ENCODE peak calls at places on chromosome 17, in nine cellular contexts. One of them, this sample, is unnamed.

GRCh38 chr17:49932131-49932723 is 36.8 kb upstream of the DLX4 start:
- DNase-seq in non-pigmented ciliary epithelial cell: no peak
- DNase-seq in mesendoderm: no peak
- DNase-seq in A549: no peak
- DNase-seq in kidney epithelial cell: no peak
- DNase-seq in trophoblast cell: no peak
- DNase-seq in AG04449: no peak
- DNase-seq in Daoy: no peak
- DNase-seq in C1 segment of cervical spinal cord: no peak
- DNase-seq in this sample: no peak

GRCh38 chr17:82160081-82160480 is 52.6 kb downstream of the CCDC57 start:
- DNase-seq in mesendoderm: no peak
- DNase-seq in C1 segment of cervical spinal cord: no peak
- DNase-seq in AG04449: no peak
- DNase-seq in kidney epithelial cell: peak
- DNase-seq in trophoblast cell: peak
- DNase-seq in non-pigmented ciliary epithelial cell: peak
- DNase-seq in A549: no peak
- DNase-seq in Daoy: no peak
- DNase-seq in this sample: no peak

GRCh38 chr17:82732118-82732743 is 3.2 kb upstream of the FN3K start:
- DNase-seq in Daoy: no peak
- DNase-seq in AG04449: no peak
- DNase-seq in trophoblast cell: no peak
- DNase-seq in kidney epithelial cell: no peak
- DNase-seq in mesendoderm: no peak
- DNase-seq in non-pigmented ciliary epithelial cell: no peak
- DNase-seq in A549: no peak
- DNase-seq in C1 segment of cervical spinal cord: no peak
- DNase-seq in this sample: no peak

GRCh38 chr17:38579934-38580333 is 25.8 kb downstream of the SRCIN1 start:
- DNase-seq in AG04449: no peak
- DNase-seq in trophoblast cell: no peak
- DNase-seq in Daoy: peak
- DNase-seq in kidney epithelial cell: no peak
- DNase-seq in A549: peak
- DNase-seq in non-pigmented ciliary epithelial cell: no peak
- DNase-seq in C1 segment of cervical spinal cord: no peak
- DNase-seq in mesendoderm: peak
- DNase-seq in this sample: peak

GRCh38 chr17:76081295-76082210 is 2.6 kb downstream of the ZACN start:
- DNase-seq in mesendoderm: peak
- DNase-seq in C1 segment of cervical spinal cord: no peak
- DNase-seq in AG04449: no peak
- DNase-seq in A549: no peak
- DNase-seq in non-pigmented ciliary epithelial cell: no peak
- DNase-seq in Daoy: no peak
- DNase-seq in trophoblast cell: no peak
- DNase-seq in kidney epithelial cell: no peak
- DNase-seq in this sample: no peak

GRCh38 chr17:59154335-59154720 is 658 bp downstream of the SKA2 start:
- DNase-seq in AG04449: no peak
- DNase-seq in Daoy: peak
- DNase-seq in non-pigmented ciliary epithelial cell: no peak
- DNase-seq in C1 segment of cervical spinal cord: no peak
- DNase-seq in kidney epithelial cell: no peak
- DNase-seq in A549: peak
- DNase-seq in trophoblast cell: peak
- DNase-seq in mesendoderm: peak
- DNase-seq in this sample: peak

GRCh38 chr17:33267279-33267790 is 25.8 kb downstream of the ASIC2 start:
- DNase-seq in Daoy: peak
- DNase-seq in non-pigmented ciliary epithelial cell: peak
- DNase-seq in AG04449: peak
- DNase-seq in kidney epithelial cell: peak
- DNase-seq in C1 segment of cervical spinal cord: no peak
- DNase-seq in trophoblast cell: peak
- DNase-seq in mesendoderm: no peak
- DNase-seq in A549: peak
- DNase-seq in this sample: no peak

GRCh38 chr17:6489016-6489550 is 44.8 kb downstream of the PIMREG start:
- DNase-seq in non-pigmented ciliary epithelial cell: no peak
- DNase-seq in mesendoderm: no peak
- DNase-seq in C1 segment of cervical spinal cord: no peak
- DNase-seq in Daoy: no peak
- DNase-seq in A549: no peak
- DNase-seq in AG04449: no peak
- DNase-seq in kidney epithelial cell: no peak
- DNase-seq in trophoblast cell: no peak
- DNase-seq in this sample: no peak

GRCh38 chr17:41837761-41838538 is at the start of gene KLHL10:
- DNase-seq in AG04449: no peak
- DNase-seq in trophoblast cell: no peak
- DNase-seq in kidney epithelial cell: no peak
- DNase-seq in non-pigmented ciliary epithelial cell: no peak
- DNase-seq in A549: no peak
- DNase-seq in Daoy: no peak
- DNase-seq in mesendoderm: no peak
- DNase-seq in C1 segment of cervical spinal cord: no peak
- DNase-seq in this sample: no peak

GRCh38 chr17:50130778-50131317 is 888 bp upstream of the SAMD14 start:
- DNase-seq in C1 segment of cervical spinal cord: no peak
- DNase-seq in trophoblast cell: no peak
- DNase-seq in AG04449: no peak
- DNase-seq in kidney epithelial cell: no peak
- DNase-seq in non-pigmented ciliary epithelial cell: no peak
- DNase-seq in Daoy: peak
- DNase-seq in mesendoderm: peak
- DNase-seq in A549: peak
- DNase-seq in this sample: no peak

GRCh38 chr17:48757524-48757961 is 29.0 kb upstream of the HOXB13 start:
- DNase-seq in kidney epithelial cell: peak
- DNase-seq in Daoy: peak
- DNase-seq in A549: no peak
- DNase-seq in AG04449: no peak
- DNase-seq in C1 segment of cervical spinal cord: no peak
- DNase-seq in trophoblast cell: no peak
- DNase-seq in mesendoderm: no peak
- DNase-seq in non-pigmented ciliary epithelial cell: no peak
- DNase-seq in this sample: no peak

GRCh38 chr17:70099267-70099666 is 24.2 kb downstream of the KCNJ16 start:
- DNase-seq in trophoblast cell: no peak
- DNase-seq in Daoy: no peak
- DNase-seq in A549: no peak
- DNase-seq in non-pigmented ciliary epithelial cell: no peak
- DNase-seq in kidney epithelial cell: no peak
- DNase-seq in C1 segment of cervical spinal cord: no peak
- DNase-seq in AG04449: no peak
- DNase-seq in mesendoderm: no peak
- DNase-seq in this sample: no peak

GRCh38 chr17:18033442-18034099 is 5.4 kb downstream of the ATPAF2 start:
- DNase-seq in non-pigmented ciliary epithelial cell: peak
- DNase-seq in AG04449: peak
- DNase-seq in trophoblast cell: peak
- DNase-seq in A549: peak
- DNase-seq in kidney epithelial cell: peak
- DNase-seq in Daoy: peak
- DNase-seq in mesendoderm: peak
- DNase-seq in C1 segment of cervical spinal cord: no peak
- DNase-seq in this sample: peak

GRCh38 chr17:7837375-7838290 is 3.6 kb downstream of the KDM6B start:
- DNase-seq in A549: no peak
- DNase-seq in kidney epithelial cell: no peak
- DNase-seq in non-pigmented ciliary epithelial cell: no peak
- DNase-seq in mesendoderm: peak
- DNase-seq in C1 segment of cervical spinal cord: no peak
- DNase-seq in AG04449: no peak
- DNase-seq in Daoy: no peak
- DNase-seq in trophoblast cell: no peak
- DNase-seq in this sample: no peak

GRCh38 chr17:60260540-60260939 is 110.8 kb downstream of the CA4 start:
- DNase-seq in AG04449: no peak
- DNase-seq in C1 segment of cervical spinal cord: no peak
- DNase-seq in kidney epithelial cell: no peak
- DNase-seq in A549: no peak
- DNase-seq in Daoy: no peak
- DNase-seq in non-pigmented ciliary epithelial cell: no peak
- DNase-seq in mesendoderm: no peak
- DNase-seq in trophoblast cell: no peak
- DNase-seq in this sample: no peak

GRCh38 chr17:81289627-81290026 is 5.5 kb downstream of the SLC38A10 start:
- DNase-seq in kidney epithelial cell: no peak
- DNase-seq in Daoy: no peak
- DNase-seq in C1 segment of cervical spinal cord: no peak
- DNase-seq in non-pigmented ciliary epithelial cell: no peak
- DNase-seq in A549: no peak
- DNase-seq in AG04449: no peak
- DNase-seq in trophoblast cell: no peak
- DNase-seq in mesendoderm: no peak
- DNase-seq in this sample: no peak

GRCh38 chr17:14886200-14886739 is 378.9 kb downstream of the PMP22 start:
- DNase-seq in Daoy: peak
- DNase-seq in AG04449: no peak
- DNase-seq in kidney epithelial cell: no peak
- DNase-seq in mesendoderm: peak
- DNase-seq in A549: peak
- DNase-seq in non-pigmented ciliary epithelial cell: no peak
- DNase-seq in trophoblast cell: peak
- DNase-seq in C1 segment of cervical spinal cord: no peak
- DNase-seq in this sample: peak

GRCh38 chr17:83145831-83146230 is 66.4 kb downstream of the METRNL start:
- DNase-seq in Daoy: no peak
- DNase-seq in trophoblast cell: no peak
- DNase-seq in C1 segment of cervical spinal cord: no peak
- DNase-seq in mesendoderm: no peak
- DNase-seq in non-pigmented ciliary epithelial cell: no peak
- DNase-seq in AG04449: no peak
- DNase-seq in A549: no peak
- DNase-seq in kidney epithelial cell: no peak
- DNase-seq in this sample: no peak

GRCh38 chr17:81517339-81518112 is 4.9 kb upstream of the ACTG1 start:
- DNase-seq in trophoblast cell: peak
- DNase-seq in mesendoderm: peak
- DNase-seq in AG04449: no peak
- DNase-seq in kidney epithelial cell: no peak
- DNase-seq in C1 segment of cervical spinal cord: no peak
- DNase-seq in Daoy: peak
- DNase-seq in non-pigmented ciliary epithelial cell: no peak
- DNase-seq in A549: no peak
- DNase-seq in this sample: peak

GRCh38 chr17:20281860-20282259 is 185.5 kb downstream of the LGALS9B start:
- DNase-seq in mesendoderm: no peak
- DNase-seq in trophoblast cell: no peak
- DNase-seq in non-pigmented ciliary epithelial cell: no peak
- DNase-seq in A549: no peak
- DNase-seq in kidney epithelial cell: no peak
- DNase-seq in AG04449: no peak
- DNase-seq in C1 segment of cervical spinal cord: no peak
- DNase-seq in Daoy: no peak
- DNase-seq in this sample: no peak

GRCh38 chr17:29168079-29168758 is 12.0 kb downstream of the MYO18A start:
- DNase-seq in kidney epithelial cell: no peak
- DNase-seq in Daoy: no peak
- DNase-seq in mesendoderm: no peak
- DNase-seq in trophoblast cell: peak
- DNase-seq in non-pigmented ciliary epithelial cell: no peak
- DNase-seq in C1 segment of cervical spinal cord: no peak
- DNase-seq in AG04449: no peak
- DNase-seq in A549: no peak
- DNase-seq in this sample: no peak

GRCh38 chr17:38617074-38617860 is 11.5 kb upstream of the SRCIN1 start:
- DNase-seq in mesendoderm: no peak
- DNase-seq in C1 segment of cervical spinal cord: no peak
- DNase-seq in kidney epithelial cell: no peak
- DNase-seq in Daoy: no peak
- DNase-seq in non-pigmented ciliary epithelial cell: no peak
- DNase-seq in trophoblast cell: no peak
- DNase-seq in AG04449: no peak
- DNase-seq in A549: no peak
- DNase-seq in this sample: no peak

GRCh38 chr17:47882695-47883588 is 13.1 kb upstream of the SP2 start:
- DNase-seq in AG04449: no peak
- DNase-seq in non-pigmented ciliary epithelial cell: no peak
- DNase-seq in A549: no peak
- DNase-seq in mesendoderm: no peak
- DNase-seq in trophoblast cell: no peak
- DNase-seq in kidney epithelial cell: no peak
- DNase-seq in C1 segment of cervical spinal cord: no peak
- DNase-seq in Daoy: no peak
- DNase-seq in this sample: no peak

GRCh38 chr17:75476274-75476673 is 19.8 kb downstream of the TMEM94 start:
- DNase-seq in A549: no peak
- DNase-seq in mesendoderm: no peak
- DNase-seq in Daoy: no peak
- DNase-seq in C1 segment of cervical spinal cord: no peak
- DNase-seq in AG04449: no peak
- DNase-seq in kidney epithelial cell: no peak
- DNase-seq in non-pigmented ciliary epithelial cell: no peak
- DNase-seq in trophoblast cell: no peak
- DNase-seq in this sample: no peak

GRCh38 chr17:47877368-47878034 is 18.5 kb upstream of the SP2 start:
- DNase-seq in AG04449: no peak
- DNase-seq in Daoy: no peak
- DNase-seq in C1 segment of cervical spinal cord: no peak
- DNase-seq in A549: no peak
- DNase-seq in trophoblast cell: no peak
- DNase-seq in mesendoderm: no peak
- DNase-seq in kidney epithelial cell: no peak
- DNase-seq in non-pigmented ciliary epithelial cell: no peak
- DNase-seq in this sample: no peak

GRCh38 chr17:50381260-50381815 is 8.3 kb downstream of the EME1 start:
- DNase-seq in non-pigmented ciliary epithelial cell: no peak
- DNase-seq in C1 segment of cervical spinal cord: no peak
- DNase-seq in A549: no peak
- DNase-seq in kidney epithelial cell: no peak
- DNase-seq in trophoblast cell: no peak
- DNase-seq in AG04449: no peak
- DNase-seq in mesendoderm: no peak
- DNase-seq in Daoy: no peak
- DNase-seq in this sample: no peak

GRCh38 chr17:12230411-12230810 is 209.7 kb downstream of the MAP2K4 start:
- DNase-seq in non-pigmented ciliary epithelial cell: no peak
- DNase-seq in Daoy: no peak
- DNase-seq in AG04449: peak
- DNase-seq in mesendoderm: no peak
- DNase-seq in kidney epithelial cell: no peak
- DNase-seq in trophoblast cell: peak
- DNase-seq in C1 segment of cervical spinal cord: no peak
- DNase-seq in A549: no peak
- DNase-seq in this sample: no peak

GRCh38 chr17:50348522-50349240 is 2.8 kb downstream of the XYLT2 start:
- DNase-seq in kidney epithelial cell: no peak
- DNase-seq in trophoblast cell: no peak
- DNase-seq in Daoy: peak
- DNase-seq in AG04449: no peak
- DNase-seq in A549: no peak
- DNase-seq in C1 segment of cervical spinal cord: no peak
- DNase-seq in non-pigmented ciliary epithelial cell: no peak
- DNase-seq in mesendoderm: no peak
- DNase-seq in this sample: no peak

GRCh38 chr17:7383742-7384488 is 3.0 kb downstream of the TNK1 start:
- DNase-seq in A549: no peak
- DNase-seq in kidney epithelial cell: no peak
- DNase-seq in mesendoderm: peak
- DNase-seq in C1 segment of cervical spinal cord: no peak
- DNase-seq in non-pigmented ciliary epithelial cell: no peak
- DNase-seq in trophoblast cell: peak
- DNase-seq in Daoy: peak
- DNase-seq in AG04449: no peak
- DNase-seq in this sample: peak

GRCh38 chr17:51120357-51120738 is 320 bp downstream of the SPAG9 start:
- DNase-seq in Daoy: peak
- DNase-seq in C1 segment of cervical spinal cord: no peak
- DNase-seq in non-pigmented ciliary epithelial cell: no peak
- DNase-seq in trophoblast cell: peak
- DNase-seq in A549: peak
- DNase-seq in AG04449: no peak
- DNase-seq in kidney epithelial cell: no peak
- DNase-seq in mesendoderm: peak
- DNase-seq in this sample: peak

GRCh38 chr17:28908640-28909098 is 5.8 kb upstream of the DHRS13 start:
- DNase-seq in trophoblast cell: no peak
- DNase-seq in AG04449: no peak
- DNase-seq in C1 segment of cervical spinal cord: no peak
- DNase-seq in kidney epithelial cell: no peak
- DNase-seq in non-pigmented ciliary epithelial cell: no peak
- DNase-seq in Daoy: no peak
- DNase-seq in A549: no peak
- DNase-seq in mesendoderm: no peak
- DNase-seq in this sample: no peak

This sample was measured in MM.1S.